ENCODE peak calls at places on chromosome 17, in seven cellular contexts. B is GM12878, K is HCT116, O is SK-N-SH, V is HepG2, S is H1, Z is K562. P is an unnamed sample.

GRCh38 chr17:41024702-41025101 is 2.3 kb downstream of the KRTAP1-5 start:
- DNase-seq in B (no peak), K (no peak), O (no peak), V (no peak), S (no peak), Z (no peak), P (no peak)

GRCh38 chr17:4953461-4953961 is 2.6 kb downstream of the ENO3 start:
- DNase-seq in B (no peak), K (no peak), O (no peak), V (no peak), S (no peak), Z (no peak), P (no peak)

GRCh38 chr17:82228842-82229685 is at the start of gene SLC16A3:
- DNase-seq in B (no peak), K (no peak), O (peak; percentile 94), V (no peak), S (peak; percentile 68), Z (no peak), P (no peak)

GRCh38 chr17:7894226-7894625 is 5.6 kb downstream of the CHD3 start:
- DNase-seq in B (no peak), K (no peak), O (no peak), V (no peak), S (no peak), Z (no peak), P (no peak)

GRCh38 chr17:69588316-69588715 is 173.8 kb downstream of the MAP2K6 start:
- DNase-seq in B (no peak), K (no peak), O (no peak), V (no peak), S (no peak), Z (no peak), P (no peak)

GRCh38 chr17:7260601-7261376 is 1.5 kb downstream of the CLDN7 start:
- DNase-seq in B (no peak), K (no peak), O (no peak), V (no peak), S (peak; percentile 86), Z (no peak), P (no peak)

GRCh38 chr17:77490361-77491183 is 349.8 kb downstream of the SEC14L1 start:
- DNase-seq in B (no peak), K (no peak), O (no peak), V (no peak), S (no peak), Z (no peak), P (no peak)

GRCh38 chr17:41382396-41382795 is 290 bp upstream of the KRT34 start:
- DNase-seq in B (no peak), K (no peak), O (no peak), V (no peak), S (no peak), Z (no peak), P (no peak)

GRCh38 chr17:38325221-38325851 is 18.4 kb downstream of the GPR179 start:
- DNase-seq in B (no peak), K (no peak), O (peak; percentile 51), V (no peak), S (no peak), Z (no peak), P (no peak)

GRCh38 chr17:7294614-7295153 is at the start of gene YBX2:
- DNase-seq in B (no peak), K (peak; percentile 48), O (peak; percentile 97), V (no peak), S (peak; percentile 97), Z (peak; percentile 42), P (no peak)

GRCh38 chr17:74805543-74805991 is 29.4 kb upstream of the NAT9 start:
- DNase-seq in B (no peak), K (no peak), O (no peak), V (no peak), S (no peak), Z (no peak), P (no peak)

GRCh38 chr17:74513987-74514631 is 17.2 kb downstream of the CD300LB start:
- DNase-seq in B (peak; percentile 73), K (peak; percentile 88), O (no peak), V (peak; percentile 40), S (peak; percentile 61), Z (peak; percentile 35), P (peak; percentile 55)

GRCh38 chr17:17960500-17961050 is 11.6 kb downstream of the TOM1L2 start:
- DNase-seq in B (no peak), K (no peak), O (no peak), V (no peak), S (no peak), Z (no peak), P (no peak)

GRCh38 chr17:14303343-14304221 is 2.7 kb downstream of the HS3ST3B1 start:
- DNase-seq in B (no peak), K (no peak), O (no peak), V (no peak), S (peak; percentile 64), Z (no peak), P (no peak)

GRCh38 chr17:78006338-78006737 is 47.8 kb downstream of the TNRC6C start:
- DNase-seq in B (no peak), K (no peak), O (no peak), V (no peak), S (no peak), Z (no peak), P (no peak)

GRCh38 chr17:58314706-58315015 is 13.9 kb downstream of the TSPOAP1 start:
- DNase-seq in B (no peak), K (no peak), O (peak; percentile 8), V (no peak), S (peak; percentile 20), Z (no peak), P (no peak)

GRCh38 chr17:64329571-64329970 is 61.1 kb downstream of the PECAM1 start:
- DNase-seq in B (no peak), K (no peak), O (no peak), V (no peak), S (no peak), Z (no peak), P (no peak)

GRCh38 chr17:78359216-78359935 is 501 bp downstream of the SOCS3 start:
- DNase-seq in B (no peak), K (no peak), O (peak; percentile 90), V (no peak), S (peak; percentile 68), Z (peak; percentile 68), P (no peak)

GRCh38 chr17:18226284-18226945 is 980 bp downstream of the LLGL1 start:
- DNase-seq in B (no peak), K (no peak), O (peak; percentile 45), V (no peak), S (no peak), Z (no peak), P (no peak)

GRCh38 chr17:7858487-7858832 is 657 bp downstream of the CYB5D1 start:
- DNase-seq in B (no peak), K (no peak), O (no peak), V (peak; percentile 52), S (no peak), Z (peak; percentile 46), P (no peak)

GRCh38 chr17:77475012-77475976 is 334.5 kb downstream of the SEC14L1 start:
- DNase-seq in B (no peak), K (no peak), O (no peak), V (no peak), S (no peak), Z (no peak), P (no peak)

GRCh38 chr17:28071179-28071578 is 28.7 kb downstream of the NLK start:
- DNase-seq in B (no peak), K (no peak), O (no peak), V (no peak), S (no peak), Z (no peak), P (no peak)

GRCh38 chr17:20791626-20792025 is 212.1 kb downstream of the CDRT15L2 start:
- DNase-seq in B (no peak), K (no peak), O (no peak), V (no peak), S (no peak), Z (no peak), P (no peak)

GRCh38 chr17:47205419-47205963 is 3.7 kb upstream of the MYL4 start:
- DNase-seq in B (peak; percentile 78), K (no peak), O (no peak), V (no peak), S (peak; percentile 46), Z (no peak), P (no peak)

GRCh38 chr17:21817791-21818364 is 125.6 kb downstream of the KCNJ18 start:
- DNase-seq in B (no peak), K (no peak), O (no peak), V (no peak), S (no peak), Z (peak; percentile 3), P (no peak)

GRCh38 chr17:80795737-80796136 is 195.9 kb upstream of the CHMP6 start:
- DNase-seq in B (no peak), K (no peak), O (peak; percentile 93), V (no peak), S (no peak), Z (no peak), P (no peak)
- H3K27ac ChIP-seq in B (no peak overlapping the region), K (no peak overlapping the region), O (peak overlapping the region; percentile 81), V (no peak overlapping the region), S (no peak overlapping the region), Z (no peak overlapping the region), P (no peak overlapping the region)

GRCh38 chr17:66655861-66656260 is 179.1 kb upstream of the CACNG5 start:
- DNase-seq in B (no peak), K (no peak), O (no peak), V (no peak), S (no peak), Z (no peak), P (no peak)
- TF ChIP-seq SIN3A in B (no peak), K (no peak), O (no peak), V (no peak), S (no peak), Z (no peak), P (no peak)

DNA sequence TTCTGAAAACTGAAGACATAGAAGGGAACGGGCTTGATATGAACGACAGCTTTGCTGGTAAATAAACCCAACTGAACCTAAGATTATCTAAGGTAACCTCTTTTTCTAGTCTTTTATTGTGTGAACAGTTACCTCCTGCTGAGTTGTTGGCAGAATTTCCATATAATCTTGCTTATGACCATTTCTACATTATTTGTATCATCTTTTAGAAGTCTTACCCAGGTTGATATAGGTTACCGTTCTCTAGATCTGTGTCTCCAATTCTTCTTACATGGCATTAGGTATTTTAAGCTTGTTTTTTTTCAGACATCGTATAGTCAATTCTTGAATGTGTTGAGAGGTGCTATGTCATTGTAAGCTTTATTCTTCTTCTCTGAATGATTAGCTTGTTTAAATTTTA is 24.3 kb downstream of the TTC19 start:
- DNase-seq in B (no peak), K (no peak), O (no peak), V (no peak), S (no peak), Z (no peak), P (no peak)
- H3K36me3 ChIP-seq in B (peaks cover 6% of the 10 kb centered on the region), K (peaks cover 20% of the 10 kb centered on the region), O (peaks cover 71% of the 10 kb centered on the region), V (peaks cover 16% of the 10 kb centered on the region), S (peaks cover 49% of the 10 kb centered on the region), Z (peaks cover 78% of the 10 kb centered on the region), P (peaks cover 25% of the 10 kb centered on the region)

GRCh38 chr17:45995617-45996270 is 3.3 kb upstream of the STH start:
- DNase-seq in B (no peak), K (no peak), O (no peak), V (no peak), S (no peak), Z (no peak), P (no peak)
- H3K27ac ChIP-seq in B (no peak overlapping the region), K (no peak overlapping the region), O (no peak overlapping the region), V (no peak overlapping the region), S (no peak overlapping the region), Z (no peak overlapping the region), P (no peak overlapping the region)

P was measured in Panc1.